ENCODE peak calls at places on chromosome 11, in nine cellular contexts. One of them, this sample, is unnamed.
A peak's percentile ranks its signal among the peaks of the same experiment; 100 is the strongest.

GRCh38 chr11:118342503-118343161 is at the start of gene CD3D:
- DNase-seq in psoas muscle: no peak
- DNase-seq in adrenal gland: no peak
- DNase-seq in OCI-LY7: no peak
- DNase-seq in mucosa of descending colon: no peak
- DNase-seq in GM23338: peak; percentile 6
- DNase-seq in CD8-positive, alpha-beta memory T cell: peak; percentile 83
- DNase-seq in PC-3: no peak
- DNase-seq in upper lobe of right lung: no peak
- DNase-seq in this sample: peak; percentile 55

GRCh38 chr11:28123151-28123571 is 15.0 kb downstream of the METTL15 start:
- DNase-seq in PC-3: peak; percentile 58
- DNase-seq in CD8-positive, alpha-beta memory T cell: no peak
- DNase-seq in upper lobe of right lung: no peak
- DNase-seq in mucosa of descending colon: no peak
- DNase-seq in psoas muscle: no peak
- DNase-seq in adrenal gland: no peak
- DNase-seq in OCI-LY7: no peak
- DNase-seq in GM23338: no peak
- DNase-seq in this sample: no peak

GRCh38 chr11:109364851-109365250 is 57.1 kb upstream of the C11orf87 start:
- DNase-seq in GM23338: no peak
- DNase-seq in psoas muscle: no peak
- DNase-seq in CD8-positive, alpha-beta memory T cell: no peak
- DNase-seq in OCI-LY7: no peak
- DNase-seq in upper lobe of right lung: no peak
- DNase-seq in mucosa of descending colon: no peak
- DNase-seq in PC-3: no peak
- DNase-seq in adrenal gland: no peak
- DNase-seq in this sample: no peak

GRCh38 chr11:61800331-61801281 is 7.9 kb downstream of the FEN1 start:
- DNase-seq in upper lobe of right lung: no peak
- DNase-seq in CD8-positive, alpha-beta memory T cell: no peak
- DNase-seq in OCI-LY7: no peak
- DNase-seq in adrenal gland: no peak
- DNase-seq in GM23338: no peak
- DNase-seq in PC-3: peak; percentile 24
- DNase-seq in mucosa of descending colon: no peak
- DNase-seq in psoas muscle: no peak
- DNase-seq in this sample: no peak

GRCh38 chr11:70509476-70509875 is 111.1 kb downstream of the CTTN start:
- DNase-seq in mucosa of descending colon: no peak
- DNase-seq in psoas muscle: peak; percentile 8
- DNase-seq in OCI-LY7: no peak
- DNase-seq in adrenal gland: no peak
- DNase-seq in upper lobe of right lung: peak; percentile 48
- DNase-seq in CD8-positive, alpha-beta memory T cell: peak; percentile 31
- DNase-seq in PC-3: no peak
- DNase-seq in GM23338: no peak
- DNase-seq in this sample: peak; percentile 30

GRCh38 chr11:64852804-64853520 is 8.5 kb upstream of the CDC42BPG start:
- DNase-seq in psoas muscle: no peak
- DNase-seq in OCI-LY7: no peak
- DNase-seq in CD8-positive, alpha-beta memory T cell: no peak
- DNase-seq in PC-3: no peak
- DNase-seq in GM23338: no peak
- DNase-seq in upper lobe of right lung: no peak
- DNase-seq in mucosa of descending colon: no peak
- DNase-seq in adrenal gland: no peak
- DNase-seq in this sample: peak; percentile 60

GRCh38 chr11:59199546-59200420 is 12.9 kb downstream of the MPEG1 start:
- DNase-seq in CD8-positive, alpha-beta memory T cell: no peak
- DNase-seq in PC-3: no peak
- DNase-seq in GM23338: no peak
- DNase-seq in psoas muscle: no peak
- DNase-seq in upper lobe of right lung: no peak
- DNase-seq in mucosa of descending colon: no peak
- DNase-seq in OCI-LY7: no peak
- DNase-seq in adrenal gland: no peak
- DNase-seq in this sample: no peak

GRCh38 chr11:76207642-76208378 is 1.5 kb upstream of the WNT11 start:
- DNase-seq in PC-3: peak; percentile 93
- DNase-seq in OCI-LY7: peak; percentile 75
- DNase-seq in psoas muscle: peak; percentile 85
- DNase-seq in adrenal gland: peak; percentile 80
- DNase-seq in upper lobe of right lung: peak; percentile 90
- DNase-seq in mucosa of descending colon: peak; percentile 85
- DNase-seq in CD8-positive, alpha-beta memory T cell: peak; percentile 82
- DNase-seq in GM23338: peak; percentile 87
- DNase-seq in this sample: peak; percentile 57

GRCh38 chr11:16779436-16779835 is 41.0 kb downstream of the C11orf58 start:
- DNase-seq in PC-3: no peak
- DNase-seq in GM23338: peak; percentile 37
- DNase-seq in CD8-positive, alpha-beta memory T cell: no peak
- DNase-seq in psoas muscle: no peak
- DNase-seq in upper lobe of right lung: peak; percentile 69
- DNase-seq in adrenal gland: no peak
- DNase-seq in mucosa of descending colon: peak; percentile 63
- DNase-seq in OCI-LY7: no peak
- DNase-seq in this sample: peak; percentile 67

GRCh38 chr11:61683961-61684869 is 4.0 kb downstream of the DAGLA start:
- DNase-seq in psoas muscle: no peak
- DNase-seq in mucosa of descending colon: no peak
- DNase-seq in GM23338: no peak
- DNase-seq in adrenal gland: no peak
- DNase-seq in PC-3: no peak
- DNase-seq in upper lobe of right lung: no peak
- DNase-seq in OCI-LY7: no peak
- DNase-seq in CD8-positive, alpha-beta memory T cell: no peak
- DNase-seq in this sample: no peak

GRCh38 chr11:62505112-62505783 is 41.4 kb downstream of the AHNAK start:
- DNase-seq in upper lobe of right lung: no peak
- DNase-seq in OCI-LY7: no peak
- DNase-seq in adrenal gland: no peak
- DNase-seq in psoas muscle: no peak
- DNase-seq in PC-3: no peak
- DNase-seq in mucosa of descending colon: peak; percentile 81
- DNase-seq in CD8-positive, alpha-beta memory T cell: no peak
- DNase-seq in GM23338: peak; percentile 92
- DNase-seq in this sample: no peak

GRCh38 chr11:119897576-119897975 is 168.6 kb upstream of the NECTIN1 start:
- DNase-seq in psoas muscle: no peak
- DNase-seq in upper lobe of right lung: peak; percentile 38
- DNase-seq in PC-3: no peak
- DNase-seq in OCI-LY7: no peak
- DNase-seq in CD8-positive, alpha-beta memory T cell: no peak
- DNase-seq in adrenal gland: no peak
- DNase-seq in mucosa of descending colon: no peak
- DNase-seq in GM23338: no peak
- DNase-seq in this sample: peak; percentile 20

GRCh38 chr11:121881806-121882205 is 234.2 kb downstream of the BLID start:
- DNase-seq in adrenal gland: no peak
- DNase-seq in CD8-positive, alpha-beta memory T cell: no peak
- DNase-seq in upper lobe of right lung: no peak
- DNase-seq in PC-3: peak; percentile 73
- DNase-seq in mucosa of descending colon: no peak
- DNase-seq in OCI-LY7: no peak
- DNase-seq in psoas muscle: no peak
- DNase-seq in GM23338: no peak
- DNase-seq in this sample: no peak

GRCh38 chr11:58939277-58939676 is at the start of gene GLYATL1:
- DNase-seq in psoas muscle: no peak
- DNase-seq in mucosa of descending colon: no peak
- DNase-seq in PC-3: no peak
- DNase-seq in adrenal gland: no peak
- DNase-seq in GM23338: no peak
- DNase-seq in OCI-LY7: no peak
- DNase-seq in upper lobe of right lung: no peak
- DNase-seq in CD8-positive, alpha-beta memory T cell: no peak
- DNase-seq in this sample: no peak

GRCh38 chr11:128422576-128423370 is 164.6 kb downstream of the ETS1 start:
- DNase-seq in CD8-positive, alpha-beta memory T cell: peak; percentile 91
- DNase-seq in PC-3: no peak
- DNase-seq in adrenal gland: peak; percentile 40
- DNase-seq in psoas muscle: peak; percentile 33
- DNase-seq in OCI-LY7: no peak
- DNase-seq in upper lobe of right lung: no peak
- DNase-seq in GM23338: no peak
- DNase-seq in mucosa of descending colon: peak; percentile 69
- DNase-seq in this sample: no peak
- H3K4me1 ChIP-seq in CD8-positive, alpha-beta memory T cell: peaks cover 34% of the 10 kb centered on the region
- H3K4me1 ChIP-seq in PC-3: peaks cover 4% of the 10 kb centered on the region
- H3K4me1 ChIP-seq in adrenal gland: no peaks in the 10 kb centered on the region
- H3K4me1 ChIP-seq in psoas muscle: peaks cover 22% of the 10 kb centered on the region
- H3K4me1 ChIP-seq in OCI-LY7: no peaks in the 10 kb centered on the region
- H3K4me1 ChIP-seq in upper lobe of right lung: peaks cover 9% of the 10 kb centered on the region
- H3K4me1 ChIP-seq in GM23338: peaks cover 5% of the 10 kb centered on the region
- H3K4me1 ChIP-seq in mucosa of descending colon: peaks cover 19% of the 10 kb centered on the region
- H3K4me1 ChIP-seq in this sample: peaks cover 21% of the 10 kb centered on the region

GRCh38 chr11:79097279-79097875 is 343.5 kb downstream of the TENM4 start:
- DNase-seq in psoas muscle: peak; percentile 25
- DNase-seq in CD8-positive, alpha-beta memory T cell: no peak
- DNase-seq in GM23338: no peak
- DNase-seq in OCI-LY7: no peak
- DNase-seq in mucosa of descending colon: no peak
- DNase-seq in PC-3: no peak
- DNase-seq in adrenal gland: no peak
- DNase-seq in upper lobe of right lung: no peak
- DNase-seq in this sample: no peak

GRCh38 chr11:79101736-79102135 is 339.1 kb downstream of the TENM4 start:
- DNase-seq in CD8-positive, alpha-beta memory T cell: no peak
- DNase-seq in mucosa of descending colon: no peak
- DNase-seq in PC-3: no peak
- DNase-seq in GM23338: no peak
- DNase-seq in upper lobe of right lung: no peak
- DNase-seq in adrenal gland: no peak
- DNase-seq in OCI-LY7: no peak
- DNase-seq in psoas muscle: no peak
- DNase-seq in this sample: no peak

GRCh38 chr11:79100093-79100704 is 340.6 kb downstream of the TENM4 start:
- DNase-seq in mucosa of descending colon: no peak
- DNase-seq in psoas muscle: no peak
- DNase-seq in upper lobe of right lung: no peak
- DNase-seq in GM23338: peak; percentile 78
- DNase-seq in adrenal gland: peak; percentile 31
- DNase-seq in CD8-positive, alpha-beta memory T cell: no peak
- DNase-seq in PC-3: peak; percentile 80
- DNase-seq in OCI-LY7: peak; percentile 53
- DNase-seq in this sample: no peak

GRCh38 chr11:79098096-79098495 is 342.7 kb downstream of the TENM4 start:
- DNase-seq in mucosa of descending colon: no peak
- DNase-seq in CD8-positive, alpha-beta memory T cell: no peak
- DNase-seq in GM23338: no peak
- DNase-seq in upper lobe of right lung: no peak
- DNase-seq in adrenal gland: no peak
- DNase-seq in OCI-LY7: no peak
- DNase-seq in PC-3: no peak
- DNase-seq in psoas muscle: no peak
- DNase-seq in this sample: no peak

GRCh38 chr11:79102821-79103220 is 338.0 kb downstream of the TENM4 start:
- DNase-seq in GM23338: no peak
- DNase-seq in CD8-positive, alpha-beta memory T cell: no peak
- DNase-seq in PC-3: no peak
- DNase-seq in adrenal gland: no peak
- DNase-seq in OCI-LY7: no peak
- DNase-seq in upper lobe of right lung: no peak
- DNase-seq in psoas muscle: no peak
- DNase-seq in mucosa of descending colon: no peak
- DNase-seq in this sample: no peak
- H3K4me1 ChIP-seq in GM23338: no peaks in the 10 kb centered on the region
- H3K4me1 ChIP-seq in CD8-positive, alpha-beta memory T cell: no peaks in the 10 kb centered on the region
- H3K4me1 ChIP-seq in PC-3: no peaks in the 10 kb centered on the region
- H3K4me1 ChIP-seq in adrenal gland: no peaks in the 10 kb centered on the region
- H3K4me1 ChIP-seq in OCI-LY7: no peaks in the 10 kb centered on the region
- H3K4me1 ChIP-seq in upper lobe of right lung: no peaks in the 10 kb centered on the region
- H3K4me1 ChIP-seq in psoas muscle: peaks cover 11% of the 10 kb centered on the region
- H3K4me1 ChIP-seq in mucosa of descending colon: no peaks in the 10 kb centered on the region
- H3K4me1 ChIP-seq in this sample: no peaks in the 10 kb centered on the region

DNA sequence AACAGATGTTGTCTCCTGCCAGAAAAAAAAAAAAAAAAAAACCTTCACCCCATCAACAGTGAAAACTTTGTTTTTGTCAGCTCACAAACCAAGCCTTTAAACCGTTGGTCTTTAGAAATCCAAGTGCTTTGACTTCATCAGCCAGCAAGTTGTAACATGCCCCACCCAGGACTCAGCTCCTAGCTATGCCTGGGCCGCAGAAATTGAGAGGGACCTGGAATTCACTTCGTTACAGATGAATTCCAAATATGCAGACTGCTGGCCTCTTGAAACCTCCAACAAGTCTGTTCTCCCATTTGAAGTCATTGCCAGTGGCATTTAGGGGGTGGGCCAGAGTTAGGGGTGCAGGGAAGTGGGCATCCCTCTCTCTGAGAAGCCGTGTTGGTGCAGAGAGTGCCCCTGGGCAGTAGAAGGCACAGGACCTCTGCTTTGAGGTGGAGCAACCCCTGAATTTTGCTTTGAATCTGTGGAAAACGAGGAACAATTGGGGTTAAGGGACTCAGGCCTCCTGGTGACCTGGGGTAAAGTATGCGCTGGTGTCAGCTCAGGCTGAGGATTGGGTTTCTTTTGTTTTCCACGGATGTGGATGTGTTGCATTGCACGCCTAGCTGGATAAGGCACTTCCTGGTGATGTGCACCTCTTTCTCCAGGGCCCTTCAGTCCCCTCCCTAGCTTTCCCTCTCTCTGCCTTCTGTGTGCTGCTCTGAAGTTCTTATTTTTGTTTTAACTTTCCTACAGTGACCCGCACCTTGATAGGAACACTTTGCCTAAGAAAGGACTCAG is 109.5 kb downstream of the DBX1 start:
- DNase-seq in CD8-positive, alpha-beta memory T cell: no peak
- DNase-seq in mucosa of descending colon: no peak
- DNase-seq in PC-3: no peak
- DNase-seq in psoas muscle: no peak
- DNase-seq in OCI-LY7: no peak
- DNase-seq in upper lobe of right lung: no peak
- DNase-seq in GM23338: peak; percentile 75
- DNase-seq in adrenal gland: no peak
- DNase-seq in this sample: no peak
- H3K4me1 ChIP-seq in CD8-positive, alpha-beta memory T cell: no peaks in the 10 kb centered on the region
- H3K4me1 ChIP-seq in mucosa of descending colon: no peaks in the 10 kb centered on the region
- H3K4me1 ChIP-seq in PC-3: no peaks in the 10 kb centered on the region
- H3K4me1 ChIP-seq in psoas muscle: peaks cover 41% of the 10 kb centered on the region
- H3K4me1 ChIP-seq in OCI-LY7: no peaks in the 10 kb centered on the region
- H3K4me1 ChIP-seq in upper lobe of right lung: peaks cover 5% of the 10 kb centered on the region
- H3K4me1 ChIP-seq in GM23338: peaks cover 28% of the 10 kb centered on the region
- H3K4me1 ChIP-seq in adrenal gland: no peaks in the 10 kb centered on the region
- H3K4me1 ChIP-seq in this sample: no peaks in the 10 kb centered on the region

GRCh38 chr11:81255905-81256304 is 1477.8 kb downstream of the FAM181B start:
- DNase-seq in CD8-positive, alpha-beta memory T cell: no peak
- DNase-seq in mucosa of descending colon: no peak
- DNase-seq in OCI-LY7: no peak
- DNase-seq in psoas muscle: no peak
- DNase-seq in PC-3: no peak
- DNase-seq in adrenal gland: no peak
- DNase-seq in upper lobe of right lung: no peak
- DNase-seq in GM23338: no peak
- DNase-seq in this sample: no peak

DNA sequence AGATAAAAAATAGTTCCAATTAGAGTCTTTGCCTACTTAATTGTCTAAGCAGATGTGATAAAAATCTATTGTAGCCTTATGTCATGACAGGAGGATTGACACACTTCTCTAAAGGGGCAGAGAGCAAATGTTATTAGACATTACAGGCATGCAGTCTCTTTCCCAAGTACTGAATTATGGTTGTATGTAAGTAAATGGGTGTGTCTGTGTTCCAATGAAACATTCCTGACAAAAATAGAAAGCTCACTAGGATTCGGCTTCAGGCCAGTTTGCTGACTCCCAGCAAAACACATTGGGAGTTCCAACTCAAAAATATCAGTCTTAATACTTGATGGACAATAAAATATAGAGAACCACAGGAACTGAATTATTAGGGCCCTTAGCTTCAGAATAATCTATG is 1480.4 kb downstream of the FAM181B start:
- DNase-seq in mucosa of descending colon: no peak
- DNase-seq in CD8-positive, alpha-beta memory T cell: no peak
- DNase-seq in adrenal gland: no peak
- DNase-seq in psoas muscle: no peak
- DNase-seq in PC-3: no peak
- DNase-seq in GM23338: no peak
- DNase-seq in OCI-LY7: no peak
- DNase-seq in upper lobe of right lung: no peak
- DNase-seq in this sample: no peak
- H3K4me1 ChIP-seq in mucosa of descending colon: peaks cover 10% of the 10 kb centered on the region
- H3K4me1 ChIP-seq in CD8-positive, alpha-beta memory T cell: no peaks in the 10 kb centered on the region
- H3K4me1 ChIP-seq in adrenal gland: no peaks in the 10 kb centered on the region
- H3K4me1 ChIP-seq in psoas muscle: no peaks in the 10 kb centered on the region
- H3K4me1 ChIP-seq in PC-3: no peaks in the 10 kb centered on the region
- H3K4me1 ChIP-seq in GM23338: no peaks in the 10 kb centered on the region
- H3K4me1 ChIP-seq in OCI-LY7: no peaks in the 10 kb centered on the region
- H3K4me1 ChIP-seq in upper lobe of right lung: no peaks in the 10 kb centered on the region
- H3K4me1 ChIP-seq in this sample: no peaks in the 10 kb centered on the region

This sample was measured in Peyer's patch.